ENCODE peak calls at places on chromosomes 12 and 14, in ten cellular contexts. M is stimulated activated CD4-positive, alpha-beta T cell treated with anti-CD3 and anti-CD28 coated beads, Interleukin-15, amount 100 ng/mL, for 1 hour; K is H7; A is activated T-cell treated with anti-CD3 and anti-CD28 coated beads, Interleukin-2, amount 50 U/mL, for 72 hours; J is NCI-H748 treated with DMSO at 0.1 percent for 48 hours; W is AG10803; I is dorsolateral prefrontal cortex; U is MCF 10A; X is substantia nigra; S is AG04450. P is an unnamed sample.
A peak's percentile ranks its signal among the peaks of the same experiment; 100 is the strongest.

GRCh38 chr12:44000309-44000952 is 164.6 kb downstream of the TMEM117 start:
- DNase-seq in X (no peak), I (no peak), M (no peak), J (no peak), U (peak; percentile 76), S (peak; percentile 6), W (peak; percentile 55), K (peak; percentile 38), A (peak; percentile 21), P (no peak)

GRCh38 chr12:130858084-130858483 is 13.8 kb upstream of the RAN start:
- DNase-seq in X (no peak), A (no peak), U (no peak), J (no peak), I (no peak), M (no peak), W (no peak), K (no peak), S (no peak), P (no peak)

GRCh38 chr12:107822356-107822755 is 47.9 kb downstream of the ASCL4 start:
- DNase-seq in A (no peak), M (no peak), X (no peak), K (no peak), I (no peak), S (no peak), W (no peak), J (peak; percentile 1), U (no peak), P (no peak)

GRCh38 chr14:52797653-52798052 is 6.2 kb upstream of the GNPNAT1 start:
- DNase-seq in A (no peak), J (no peak), M (no peak), S (no peak), K (no peak), W (no peak), X (no peak), U (no peak), I (no peak), P (no peak)

GRCh38 chr12:20364501-20364900 is 3.8 kb upstream of the PDE3A start:
- DNase-seq in K (no peak), W (no peak), M (no peak), U (no peak), S (no peak), A (no peak), X (no peak), J (peak; percentile 6), I (no peak), P (no peak)

GRCh38 chr12:57161491-57161890 is 14.1 kb upstream of the LRP1-AS start:
- DNase-seq in U (no peak), I (no peak), A (no peak), W (peak; percentile 45), X (no peak), K (no peak), J (no peak), M (no peak), S (no peak), P (no peak)

GRCh38 chr12:102300824-102301461 is 103.3 kb upstream of the PMCH start:
- DNase-seq in X (no peak), W (peak; percentile 44), A (peak; percentile 21), U (peak; percentile 63), K (peak; percentile 47), I (no peak), M (no peak), J (no peak), S (no peak), P (no peak)

GRCh38 chr12:94753071-94753779 is 102.9 kb upstream of the TMCC3 start:
- DNase-seq in I (no peak), A (no peak), W (no peak), U (peak; percentile 70), J (no peak), X (no peak), K (no peak), M (no peak), S (no peak), P (no peak)

GRCh38 chr14:98900721-98901272 is 371.2 kb downstream of the BCL11B start:
- DNase-seq in A (no peak), S (no peak), W (peak; percentile 3), K (no peak), U (no peak), M (no peak), J (no peak), X (no peak), I (no peak), P (no peak)

GRCh38 chr12:122190842-122191668 is 8.1 kb downstream of the LRRC43 start:
- DNase-seq in A (peak; percentile 76), U (peak; percentile 67), M (peak; percentile 50), J (peak; percentile 29), W (peak; percentile 40), X (no peak), I (no peak), S (peak; percentile 15), K (peak; percentile 92), P (peak; percentile 68)

P was measured in natural killer cell.